ENCODE peak calls at places on chromosomes 1 and 21, in nine cellular contexts. P, Q, A, G, H, O, U, K and J are unnamed samples.

GRCh38 chr1:207606362-207606755 is 38.6 kb upstream of the CR1L start:
- DNase-seq in U (no peak), G (no peak), K (no peak), Q (no peak), A (no peak), H (no peak), O (no peak), P (no peak), J (no peak)

GRCh38 chr1:8598783-8599182 is 218.7 kb downstream of the RERE start:
- DNase-seq in U (no peak), A (no peak), K (no peak), Q (no peak), P (no peak), G (no peak), O (no peak), H (no peak), J (no peak)

GRCh38 chr1:70063861-70064260 is 141.5 kb downstream of the LRRC40 start:
- DNase-seq in U (no peak), K (no peak), A (no peak), H (no peak), Q (no peak), O (no peak), G (no peak), P (no peak), J (no peak)

GRCh38 chr1:93576346-93576745 is 105.3 kb downstream of the BCAR3 start:
- DNase-seq in Q (no peak), H (no peak), G (no peak), K (no peak), U (no peak), P (no peak), A (no peak), O (no peak), J (peak; percentile 64)

GRCh38 chr1:184221087-184221486 is 165.7 kb upstream of the C1orf21 start:
- DNase-seq in G (no peak), U (no peak), O (no peak), Q (no peak), A (no peak), H (no peak), K (no peak), P (no peak), J (no peak)

GRCh38 chr1:48530727-48531351 is 58.8 kb upstream of the SPATA6 start:
- DNase-seq in O (peak; percentile 36), Q (peak; percentile 61), U (no peak), G (no peak), H (no peak), P (peak; percentile 45), K (peak; percentile 4), A (no peak), J (peak; percentile 73)

GRCh38 chr1:179867493-179868330 is 9.9 kb downstream of the TOR1AIP2 start:
- DNase-seq in A (peak; percentile 25), U (no peak), K (no peak), Q (peak; percentile 36), O (peak; percentile 64), H (peak; percentile 58), P (peak; percentile 68), G (peak; percentile 26), J (no peak)

GRCh38 chr1:219174672-219175564 is 1.2 kb downstream of the LYPLAL1 start:
- DNase-seq in O (no peak), G (no peak), K (peak; percentile 77), Q (peak; percentile 32), U (no peak), H (peak; percentile 12), A (peak; percentile 14), P (peak; percentile 52), J (no peak)

DNA sequence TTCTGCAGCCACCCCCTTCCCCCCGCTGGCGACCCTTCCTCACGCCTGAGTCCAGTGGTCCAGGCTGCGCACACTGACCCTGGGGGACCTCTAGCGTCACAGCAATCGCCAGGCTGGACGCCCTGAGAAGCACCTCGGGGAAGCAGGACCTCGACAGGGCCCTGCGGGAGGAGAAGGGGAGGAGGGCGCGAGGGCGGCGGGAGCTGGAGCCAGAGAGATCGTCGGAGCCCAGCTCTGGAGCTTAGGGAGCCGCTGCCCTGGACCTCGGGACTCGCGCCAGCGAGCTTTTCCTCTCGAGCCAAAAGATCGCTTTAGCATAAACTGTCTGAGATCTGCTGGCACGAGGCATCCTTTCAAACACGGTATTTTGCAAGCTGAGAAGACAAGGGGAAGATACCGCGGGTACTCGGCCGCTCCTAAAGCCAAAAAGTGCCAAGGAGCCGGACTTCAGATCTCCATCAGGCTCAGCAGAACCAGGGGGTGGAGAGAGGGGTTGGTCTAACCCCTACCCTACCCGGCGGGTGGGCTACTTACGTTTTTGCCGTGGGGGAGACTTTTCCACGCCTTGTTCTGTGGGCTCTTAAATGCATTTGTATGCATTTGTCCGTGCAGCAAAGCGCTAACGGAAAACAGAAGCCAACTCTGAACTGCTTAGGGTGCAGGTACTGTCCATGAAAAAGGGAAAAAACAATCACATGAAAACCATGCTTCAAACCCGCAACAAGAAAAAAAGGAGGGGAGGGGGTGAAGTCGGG is 588 bp downstream of the COL24A1 start:
- DNase-seq in P (no peak), O (no peak), G (peak; percentile 23), H (no peak), Q (peak; percentile 30), U (no peak), A (no peak), K (no peak), J (no peak)
- H3K27ac ChIP-seq in P (no peak overlapping the region), O (no peak overlapping the region), G (peak overlapping the region; percentile 81), H (no peak overlapping the region), Q (no peak overlapping the region), U (peak overlapping the region; percentile 60), A (no peak overlapping the region), K (peak overlapping the region; percentile 70), J (peak overlapping the region; percentile 6)

DNA sequence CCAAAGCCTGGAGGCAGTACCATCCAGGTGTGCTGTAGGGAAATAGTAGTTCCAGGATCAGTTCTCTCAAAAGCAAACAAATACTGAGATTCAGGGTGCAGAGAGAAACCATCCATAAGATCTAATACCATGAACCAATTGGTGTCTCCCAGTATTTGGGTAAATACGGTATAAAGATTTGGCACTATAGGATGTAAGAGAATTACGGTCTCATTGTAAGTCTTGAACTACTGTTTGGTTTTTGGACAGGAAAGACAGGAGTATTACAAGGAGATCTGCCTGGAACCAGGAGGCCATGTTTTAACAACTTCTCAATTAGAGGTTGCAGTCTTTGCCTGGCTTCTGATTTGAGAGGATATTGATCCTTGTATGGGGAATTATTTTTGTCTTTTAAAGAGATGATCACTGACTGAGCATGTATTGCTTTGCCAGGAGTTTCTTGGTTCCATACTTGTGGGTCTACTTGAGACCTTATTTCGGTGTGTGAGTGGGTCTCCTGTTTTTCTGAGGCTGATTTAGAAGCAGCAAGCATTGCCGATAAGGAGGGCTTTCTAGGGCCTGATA is 10.2 kb downstream of the AADACL4 start:
- DNase-seq in O (no peak), Q (no peak), H (no peak), K (no peak), A (no peak), G (no peak), P (no peak), U (no peak), J (no peak)
- H3K4me3 ChIP-seq in O (no peak overlapping the region), Q (no peak overlapping the region), H (no peak overlapping the region), K (no peak overlapping the region), A (no peak overlapping the region), G (no peak overlapping the region), P (no peak overlapping the region), U (no peak overlapping the region), J (no peak overlapping the region)

DNA sequence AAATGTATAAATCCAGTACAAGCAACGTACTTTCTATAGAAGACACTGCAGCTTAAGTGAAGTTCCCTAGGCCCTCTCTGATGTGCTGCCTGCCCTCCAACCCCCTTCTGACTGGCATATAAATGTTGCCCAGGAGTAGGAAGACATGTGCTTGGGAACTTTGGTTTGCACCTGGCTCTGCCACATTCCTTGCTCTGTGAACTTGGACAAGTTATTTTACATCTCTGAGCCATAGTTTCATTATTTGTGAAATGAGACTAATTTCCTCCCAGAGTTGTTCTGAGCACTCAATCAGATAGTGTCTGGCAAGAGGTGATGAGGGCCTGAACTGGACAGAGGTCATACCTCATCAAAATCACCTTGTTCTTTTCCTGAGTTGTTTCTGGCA is 3.5 kb upstream of the PHC2 start:
- DNase-seq in K (no peak), A (no peak), O (no peak), H (no peak), P (no peak), Q (no peak), G (no peak), U (no peak), J (no peak)
- H3K27ac ChIP-seq in K (no peak overlapping the region), A (no peak overlapping the region), O (peak overlapping the region; percentile 33), H (no peak overlapping the region), P (no peak overlapping the region), Q (no peak overlapping the region), G (no peak overlapping the region), U (peak overlapping the region; percentile 53), J (no peak overlapping the region)

GRCh38 chr1:156055649-156056048 is 1.1 kb downstream of the LAMTOR2 start:
- DNase-seq in O (no peak), K (no peak), A (no peak), U (no peak), Q (no peak), H (no peak), P (no peak), G (no peak), J (no peak)
- H3K4me3 ChIP-seq in O (peak overlapping the region; percentile 85), K (peak overlapping the region; percentile 98), A (peak overlapping the region; percentile 96), U (peak overlapping the region; percentile 84), Q (peak overlapping the region; percentile 80), H (no peak overlapping the region), P (peak overlapping the region; percentile 89), G (peak overlapping the region; percentile 97), J (peak overlapping the region; percentile 70)

GRCh38 chr1:42736571-42737200 is 3.4 kb downstream of the CLDN19 start:
- DNase-seq in K (no peak), H (no peak), U (no peak), O (no peak), A (no peak), P (no peak), Q (no peak), G (no peak), J (no peak)
- H3K27ac ChIP-seq in K (no peak overlapping the region), H (no peak overlapping the region), U (no peak overlapping the region), O (no peak overlapping the region), A (no peak overlapping the region), P (no peak overlapping the region), Q (no peak overlapping the region), G (no peak overlapping the region), J (no peak overlapping the region)

GRCh38 chr21:29477941-29478340 is 179.2 kb downstream of the BACH1 start:
- DNase-seq in O (no peak), P (no peak), A (no peak), H (no peak), G (no peak), Q (no peak), U (no peak), K (no peak), J (no peak)
- H3K4me3 ChIP-seq in O (no peak overlapping the region), P (no peak overlapping the region), A (no peak overlapping the region), H (no peak overlapping the region), G (no peak overlapping the region), Q (no peak overlapping the region), U (no peak overlapping the region), K (no peak overlapping the region), J (no peak overlapping the region)

DNA sequence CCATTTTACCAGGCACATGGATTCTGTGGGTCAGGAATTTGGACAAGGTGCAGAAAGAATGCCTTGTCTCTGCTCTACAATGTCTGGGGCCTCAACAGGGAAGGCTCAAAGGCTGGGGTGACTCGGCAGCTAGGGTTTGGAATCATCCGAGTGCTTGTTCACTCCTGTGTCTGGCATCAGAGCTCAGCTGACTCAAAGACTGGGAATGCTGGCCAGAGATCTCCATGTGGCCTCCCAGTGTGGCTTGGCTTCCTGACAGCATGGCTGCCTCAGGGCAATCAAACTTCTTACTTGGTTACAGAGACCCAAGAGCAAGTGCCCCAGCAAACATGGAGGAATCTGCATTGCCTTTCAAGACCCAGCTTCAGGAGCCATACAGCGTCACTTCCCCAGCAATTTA is 110.5 kb downstream of the TOMM20 start:
- DNase-seq in Q (no peak), O (peak; percentile 17), H (no peak), P (no peak), A (no peak), K (peak; percentile 92), G (peak; percentile 60), U (no peak), J (no peak)
- H3K27ac ChIP-seq in Q (no peak overlapping the region), O (peak overlapping the region; percentile 71), H (no peak overlapping the region), P (no peak overlapping the region), A (no peak overlapping the region), K (peak overlapping the region; percentile 69), G (peak overlapping the region; percentile 14), U (no peak overlapping the region), J (no peak overlapping the region)